ENCODE peak calls at places on chromosomes 2 and 18, in four cellular contexts. T, E, Z and S are unnamed samples.

GRCh38 chr2:207385903-207386302 is 143.9 kb upstream of the CREB1 start:
- DNase-seq in T (no peak), Z (no peak), E (no peak), S (no peak)

GRCh38 chr18:22913861-22914260 is 19.3 kb upstream of the RBBP8 start:
- DNase-seq in E (peak), T (no peak), Z (no peak), S (no peak)

GRCh38 chr18:6366776-6367175 is 47.9 kb downstream of the L3MBTL4 start:
- DNase-seq in Z (no peak), T (no peak), E (no peak), S (no peak)

GRCh38 chr2:212424090-212424489 is 114.5 kb downstream of the ERBB4 start:
- DNase-seq in T (no peak), E (no peak), Z (no peak), S (no peak)

GRCh38 chr18:9952633-9953416 is 39.0 kb downstream of the VAPA start:
- DNase-seq in E (no peak), T (no peak), Z (no peak), S (no peak)

GRCh38 chr2:144520718-144521487 is 984 bp upstream of the ZEB2 start:
- DNase-seq in E (no peak), Z (no peak), T (no peak), S (no peak)

GRCh38 chr2:85828725-85829124 is 60.1 kb downstream of the ST3GAL5 start:
- DNase-seq in Z (no peak), E (no peak), T (no peak), S (no peak)

GRCh38 chr2:17429130-17429529 is 89.1 kb downstream of the RAD51AP2 start:
- DNase-seq in T (no peak), Z (no peak), E (no peak), S (no peak)

GRCh38 chr2:63050916-63051794 is 525 bp downstream of the OTX1 start:
- DNase-seq in T (peak), E (peak), Z (no peak), S (no peak)

GRCh38 chr2:178315083-178315482 is 120.8 kb downstream of the OSBPL6 start:
- DNase-seq in Z (no peak), T (no peak), E (no peak), S (no peak)

GRCh38 chr18:49024808-49025361 is 74.1 kb upstream of the SMAD7 start:
- DNase-seq in Z (no peak), T (no peak), E (peak), S (no peak)

GRCh38 chr2:221635949-221636348 is 63.8 kb upstream of the EPHA4 start:
- DNase-seq in T (no peak), E (peak), Z (no peak), S (no peak)

DNA sequence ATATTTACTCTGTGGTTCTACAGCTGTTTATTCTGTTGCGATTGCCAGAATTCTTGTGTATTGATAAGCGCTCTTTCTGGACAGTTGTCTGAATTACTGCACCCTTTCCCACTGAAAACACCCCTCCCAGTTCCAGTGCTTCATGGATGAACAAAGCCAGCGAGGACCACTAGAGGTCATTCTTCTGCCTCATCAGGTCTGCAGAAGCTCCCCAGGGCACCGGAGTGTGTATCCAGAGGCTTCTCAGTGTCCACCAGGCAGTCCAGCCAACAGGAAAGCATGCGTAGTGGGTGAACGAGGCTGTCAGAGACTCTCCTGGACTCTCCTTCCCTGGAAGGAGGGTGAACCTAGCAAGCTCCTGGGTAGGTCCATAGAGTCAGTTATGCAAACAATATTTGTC is 40.6 kb upstream of the INHBB start:
- DNase-seq in Z (no peak), E (peak), T (no peak), S (no peak)
- TF ChIP-seq CTCF in Z (no peak), E (peak), T (no peak), S (peak)

GRCh38 chr2:134391751-134392160 is 137.9 kb downstream of the MGAT5 start:
- DNase-seq in T (no peak), E (no peak), Z (no peak), S (no peak)

GRCh38 chr2:134389331-134389835 is 135.5 kb downstream of the MGAT5 start:
- DNase-seq in Z (no peak), T (no peak), E (no peak), S (no peak)

GRCh38 chr2:134395779-134396178 is 141.9 kb downstream of the MGAT5 start:
- DNase-seq in E (no peak), Z (no peak), T (no peak), S (no peak)

GRCh38 chr2:134396493-134396892 is 142.6 kb downstream of the MGAT5 start:
- DNase-seq in T (no peak), E (peak), Z (no peak), S (no peak)

GRCh38 chr2:134392689-134393476 is 139.0 kb downstream of the MGAT5 start:
- DNase-seq in T (no peak), E (no peak), Z (no peak), S (no peak)
- TF ChIP-seq CTCF in T (no peak), E (no peak), Z (no peak), S (no peak)

GRCh38 chr2:166060191-166060590 is 67.6 kb downstream of the SCN1A start:
- DNase-seq in E (no peak), T (no peak), Z (no peak), S (no peak)

DNA sequence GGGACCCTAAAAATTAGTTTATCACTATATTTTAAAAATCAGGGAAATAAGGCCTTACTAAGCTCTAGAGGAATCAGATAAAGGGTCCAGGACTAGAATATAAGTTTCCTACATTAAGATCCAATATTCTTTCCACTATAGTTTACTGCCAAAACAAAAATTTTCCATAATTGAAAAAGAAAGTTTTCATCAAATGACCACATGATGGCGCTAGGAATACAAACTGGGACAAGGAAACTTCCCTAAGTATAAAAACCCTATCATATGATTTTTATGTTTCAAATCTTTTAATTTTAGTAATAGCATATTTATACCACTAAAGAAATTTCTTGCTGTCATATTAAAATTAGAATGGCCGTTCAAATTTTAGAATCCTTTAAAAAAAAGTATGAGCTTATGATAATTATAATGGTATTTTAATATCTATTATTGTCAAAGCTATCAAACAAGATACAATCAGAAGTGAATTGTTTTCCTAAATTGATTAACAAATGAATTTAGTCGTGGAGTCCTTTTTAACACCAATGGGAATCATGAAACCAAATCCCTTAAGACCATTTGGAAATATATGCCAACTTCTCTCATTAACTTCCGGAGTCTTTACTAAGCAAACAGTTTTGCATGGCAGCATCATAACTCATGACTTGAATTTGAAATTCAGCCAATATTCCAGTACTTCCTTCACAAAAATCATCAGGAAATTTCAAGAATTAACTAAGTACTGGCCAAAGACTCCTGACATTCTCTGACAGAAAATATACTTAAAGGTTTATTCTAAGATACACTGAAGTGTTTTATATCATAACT is 70.3 kb downstream of the SCN1A start:
- DNase-seq in E (peak), T (no peak), Z (no peak), S (no peak)
- TF ChIP-seq CTCF in E (peak), T (no peak), Z (peak), S (peak)

DNA sequence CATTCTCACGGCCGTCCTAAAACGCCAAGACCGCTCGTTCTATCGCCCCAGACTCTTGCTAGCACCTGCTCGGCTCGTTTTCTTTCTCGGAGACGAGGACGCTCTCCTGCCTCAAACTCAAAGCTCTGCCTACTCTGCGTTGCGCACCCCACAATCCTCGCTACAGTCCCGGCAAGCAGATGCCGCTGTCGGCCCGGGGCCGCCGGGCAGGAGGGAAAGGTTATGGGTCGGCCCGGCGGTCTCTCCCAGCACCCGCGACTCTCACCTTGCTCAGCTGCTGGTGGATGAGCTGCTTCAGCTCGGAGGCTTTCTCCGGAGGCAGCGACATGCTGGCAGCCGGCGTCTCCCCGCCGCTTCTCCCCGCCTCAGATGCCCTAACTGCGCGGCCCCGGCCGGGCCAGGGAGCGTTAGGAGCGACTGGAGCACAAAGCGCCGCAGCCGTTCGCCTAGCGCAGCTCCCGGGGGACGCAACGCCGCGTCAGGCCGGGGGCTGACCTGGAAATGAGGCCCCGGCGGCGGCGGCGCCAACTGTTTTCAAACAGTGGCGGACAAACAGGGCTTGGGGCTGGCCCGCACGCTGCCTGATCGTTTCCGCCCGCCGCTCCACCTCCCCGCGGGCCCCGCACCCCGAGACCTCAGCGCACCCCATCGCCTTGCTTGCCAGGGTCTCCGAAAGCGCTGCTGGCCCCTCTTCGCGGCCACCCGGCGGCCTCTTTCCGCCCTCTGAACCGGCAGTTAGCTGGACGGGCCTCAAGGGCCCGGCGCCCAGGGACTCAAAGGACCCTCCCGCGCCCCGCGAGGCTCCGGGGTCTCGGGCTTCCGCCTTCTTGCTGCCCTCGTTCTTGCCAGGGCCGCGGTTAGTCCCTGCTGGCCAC is at the start of the genes CEP76 and PSMG2:
- DNase-seq in Z (peak), E (peak), T (peak), S (peak)
- TF ChIP-seq CTCF in Z (peak), E (no peak), T (no peak), S (no peak)

GRCh38 chr18:50170004-50170403 is 24.9 kb downstream of the MYO5B start:
- DNase-seq in T (no peak), Z (no peak), E (no peak), S (no peak)
- TF ChIP-seq CTCF in T (no peak), Z (no peak), E (no peak), S (no peak)

GRCh38 chr18:34491719-34492118 is 218.4 kb upstream of the DTNA start:
- DNase-seq in T (no peak), Z (no peak), E (no peak), S (no peak)

GRCh38 chr18:34494359-34494696 is 215.8 kb upstream of the DTNA start:
- DNase-seq in T (no peak), Z (no peak), E (no peak), S (no peak)

GRCh38 chr18:34493566-34494358 is 216.3 kb upstream of the DTNA start:
- DNase-seq in E (peak), T (no peak), Z (peak), S (peak)

GRCh38 chr18:34493099-34493544 is 217.0 kb upstream of the DTNA start:
- DNase-seq in E (peak), Z (peak), T (no peak), S (peak)

GRCh38 chr18:34492652-34493051 is 217.4 kb upstream of the DTNA start:
- DNase-seq in T (no peak), E (peak), Z (no peak), S (no peak)
- TF ChIP-seq CTCF in T (no peak), E (no peak), Z (no peak), S (no peak)